ENCODE peak calls at places on chromosome 17, in eight cellular contexts. Q, M, Y, C, T, N, W and X are unnamed samples.
A peak's percentile ranks its signal among the peaks of the same experiment; 100 is the strongest.

GRCh38 chr17:8964801-8965393 is 610 bp downstream of the PIK3R5 start:
- DNase-seq in Q (peak; percentile 9), M (no peak), Y (no peak), C (no peak), T (no peak), N (no peak), W (no peak), X (no peak)

GRCh38 chr17:75473246-75473645 is 16.8 kb downstream of the TMEM94 start:
- DNase-seq in Q (no peak), M (no peak), Y (no peak), C (no peak), T (peak; percentile 51), N (no peak), W (no peak), X (no peak)

GRCh38 chr17:63445571-63446217 is 412 bp downstream of the CYB561 start:
- DNase-seq in Q (peak; percentile 83), M (no peak), Y (no peak), C (peak; percentile 70), T (no peak), N (no peak), W (no peak), X (peak; percentile 24)

GRCh38 chr17:35557353-35557752 is 3.3 kb downstream of the SLFN14 start:
- DNase-seq in Q (no peak), M (no peak), Y (no peak), C (no peak), T (no peak), N (no peak), W (no peak), X (no peak)

GRCh38 chr17:80265205-80266068 is 4.8 kb downstream of the RNF213 start:
- DNase-seq in Q (no peak), M (no peak), Y (no peak), C (no peak), T (no peak), N (no peak), W (no peak), X (no peak)

GRCh38 chr17:57521606-57522435 is 223.3 kb downstream of the CCDC182 start:
- DNase-seq in Q (no peak), M (no peak), Y (no peak), C (no peak), T (no peak), N (no peak), W (no peak), X (no peak)

GRCh38 chr17:1703063-1703462 is 7.1 kb downstream of the TLCD2 start:
- DNase-seq in Q (no peak), M (no peak), Y (no peak), C (no peak), T (no peak), N (no peak), W (no peak), X (peak; percentile 17)

GRCh38 chr17:339193-340061 is 13.2 kb downstream of the RPH3AL start:
- DNase-seq in Q (peak; percentile 92), M (no peak), Y (no peak), C (no peak), T (no peak), N (no peak), W (no peak), X (no peak)

GRCh38 chr17:13024526-13025263 is 6.9 kb upstream of the ELAC2 start:
- DNase-seq in Q (peak; percentile 78), M (peak; percentile 41), Y (peak; percentile 31), C (peak; percentile 75), T (peak; percentile 50), N (peak; percentile 55), W (peak; percentile 65), X (peak; percentile 35)

GRCh38 chr17:80678621-80679020 is 134.0 kb downstream of the RPTOR start:
- DNase-seq in Q (no peak), M (no peak), Y (peak; percentile 92), C (peak; percentile 23), T (no peak), N (no peak), W (no peak), X (peak; percentile 56)

GRCh38 chr17:82267575-82268379 is 5.7 kb downstream of the CSNK1D start:
- DNase-seq in Q (peak; percentile 96), M (peak; percentile 91), Y (peak; percentile 95), C (peak; percentile 87), T (peak; percentile 94), N (peak; percentile 99), W (peak; percentile 85), X (peak; percentile 83)
- TF ChIP-seq CTCF in Q (no peak), M (no peak), Y (no peak), C (no peak), T (no peak), N (peak; percentile 46), W (no peak), X (no peak)

GRCh38 chr17:7903154-7904103 is 12.7 kb downstream of the RNF227 start:
- DNase-seq in Q (no peak), M (no peak), Y (peak; percentile 14), C (peak; percentile 14), T (no peak), N (no peak), W (no peak), X (peak; percentile 56)

GRCh38 chr17:7910711-7911110 is 5.4 kb downstream of the RNF227 start:
- DNase-seq in Q (no peak), M (no peak), Y (no peak), C (no peak), T (no peak), N (no peak), W (no peak), X (no peak)

GRCh38 chr17:7910281-7910680 is 5.8 kb downstream of the RNF227 start:
- DNase-seq in Q (no peak), M (no peak), Y (no peak), C (no peak), T (no peak), N (no peak), W (no peak), X (no peak)

GRCh38 chr17:7912927-7913524 is 3.1 kb downstream of the RNF227 start:
- DNase-seq in Q (peak; percentile 40), M (peak; percentile 63), Y (peak; percentile 49), C (peak; percentile 44), T (no peak), N (peak; percentile 77), W (peak; percentile 37), X (peak; percentile 83)

DNA sequence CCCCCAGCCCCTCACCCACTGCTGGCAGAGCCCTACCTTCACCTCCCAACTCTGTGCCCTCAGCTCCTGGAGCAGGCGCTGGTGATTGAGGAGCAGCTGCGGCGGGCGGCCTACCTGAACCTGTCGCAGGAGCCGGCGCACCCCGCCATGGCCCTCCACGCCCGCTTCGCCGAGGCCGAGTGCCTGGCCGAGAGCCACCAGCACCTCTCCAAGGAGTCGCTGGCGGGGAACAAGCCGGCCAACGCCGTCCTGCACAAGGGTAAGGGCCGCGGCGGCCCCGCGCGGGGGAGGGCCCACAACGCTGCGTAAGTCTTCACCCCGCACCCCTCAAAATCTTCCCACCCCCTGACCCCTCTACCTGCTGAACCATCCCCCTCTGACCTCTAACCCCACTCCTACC is 7.0 kb downstream of the RNF227 start:
- DNase-seq in Q (no peak), M (no peak), Y (no peak), C (no peak), T (no peak), N (no peak), W (no peak), X (no peak)
- H3K36me3 ChIP-seq in Q (peaks cover 37% of the 10 kb centered on the region), M (no peaks in the 10 kb centered on the region), Y (peaks cover 79% of the 10 kb centered on the region), C (no peaks in the 10 kb centered on the region), T (peaks cover 76% of the 10 kb centered on the region), N (no peaks in the 10 kb centered on the region), W (no peaks in the 10 kb centered on the region), X (peaks cover 40% of the 10 kb centered on the region)

DNA sequence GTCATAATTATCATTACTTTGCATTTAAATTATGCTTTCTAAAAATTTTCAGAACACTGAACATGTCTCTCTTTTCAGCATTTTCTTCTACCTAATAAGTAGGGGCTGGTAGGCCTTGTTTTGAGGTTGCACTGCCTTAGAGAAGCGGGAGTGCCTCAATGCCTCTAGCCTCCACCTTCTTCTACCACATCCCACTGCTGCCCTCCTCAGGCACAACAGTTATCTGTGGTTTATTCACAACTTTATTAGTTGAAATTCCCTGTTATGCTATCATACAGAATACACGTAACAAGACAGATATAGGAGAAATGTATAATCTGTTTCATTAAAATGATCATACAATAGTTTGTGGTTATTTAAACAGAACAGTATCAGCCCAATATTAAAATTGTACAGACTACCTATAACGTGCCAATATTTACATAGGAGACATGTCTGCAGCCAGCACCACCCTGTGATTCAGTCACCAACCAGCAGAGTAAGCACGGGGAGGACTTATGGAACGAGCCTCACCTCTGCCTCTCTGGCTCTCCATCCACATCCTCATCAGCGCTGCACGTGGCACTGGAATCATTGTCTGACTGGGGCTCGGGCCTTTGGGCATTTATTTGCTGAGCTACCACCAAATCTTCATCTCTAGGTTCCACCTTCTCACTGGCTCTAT is 101.2 kb downstream of the TTC19 start:
- DNase-seq in Q (no peak), M (no peak), Y (peak; percentile 28), C (no peak), T (no peak), N (no peak), W (no peak), X (peak; percentile 7)
- TF ChIP-seq CTCF in Q (no peak), M (no peak), Y (peak; percentile 57), C (no peak), T (no peak), N (peak; percentile 24), W (no peak), X (no peak)

DNA sequence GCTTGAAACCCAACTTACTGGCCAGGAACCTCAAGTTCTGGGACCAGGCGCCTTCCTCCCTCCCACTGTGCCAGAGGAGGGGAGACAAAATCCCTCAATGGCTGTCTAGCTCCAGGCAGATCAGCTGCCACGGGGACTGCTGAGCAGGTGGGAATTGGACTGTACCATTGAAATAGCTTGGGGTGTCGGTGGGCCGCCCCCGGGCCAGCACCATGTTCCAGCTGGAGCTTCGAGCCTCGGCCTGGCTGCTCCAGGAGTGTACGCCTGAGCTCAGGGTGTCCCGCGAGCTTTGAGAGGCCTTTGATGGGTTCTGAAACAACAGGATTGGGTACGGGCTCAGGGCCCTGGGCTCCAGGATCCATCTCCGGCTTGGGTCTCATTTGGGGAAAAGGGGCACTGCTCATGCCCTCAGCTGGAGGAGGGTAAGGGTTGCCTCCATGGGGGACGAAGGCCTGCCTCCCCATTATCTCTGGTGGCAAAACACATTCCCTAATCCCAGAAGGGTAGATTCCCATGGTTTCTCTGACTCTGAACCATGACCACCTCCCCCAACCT is 4.6 kb upstream of the SPATA32 start:
- DNase-seq in Q (no peak), M (no peak), Y (no peak), C (no peak), T (no peak), N (no peak), W (no peak), X (no peak)
- H3K36me3 ChIP-seq in Q (peaks cover 45% of the 10 kb centered on the region), M (no peaks in the 10 kb centered on the region), Y (peaks cover 83% of the 10 kb centered on the region), C (peaks cover 45% of the 10 kb centered on the region), T (peaks cover 81% of the 10 kb centered on the region), N (peaks cover 32% of the 10 kb centered on the region), W (peaks cover 3% of the 10 kb centered on the region), X (peaks cover 29% of the 10 kb centered on the region)

DNA sequence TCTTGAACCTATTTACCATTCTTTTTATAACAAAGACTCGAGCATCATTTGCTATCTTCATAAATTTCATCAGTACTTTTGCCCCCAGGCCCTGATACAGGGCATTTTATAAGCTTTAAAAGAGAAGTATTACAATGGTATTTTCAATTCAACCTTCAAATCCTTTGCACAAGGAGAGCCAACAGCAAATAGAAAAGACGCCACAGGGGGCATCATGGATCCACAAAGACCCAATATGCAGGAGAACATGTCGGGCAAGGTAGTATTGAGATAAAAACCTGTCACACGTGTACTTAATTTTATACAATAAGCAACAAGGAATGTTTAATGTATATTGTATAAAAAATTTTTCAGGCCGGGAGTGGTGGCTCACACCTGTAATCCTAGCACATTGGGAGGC is 10.2 kb downstream of the MAP3K14 start:
- DNase-seq in Q (no peak), M (no peak), Y (no peak), C (no peak), T (no peak), N (no peak), W (no peak), X (no peak)
- TF ChIP-seq CTCF in Q (no peak), M (no peak), Y (peak; percentile 32), C (no peak), T (peak; percentile 16), N (no peak), W (no peak), X (no peak)